ENCODE peak calls at places on chromosomes 16 and 17, in six cellular contexts. S is H9, R is H1, D is mesenchymal stem cell, P is IMR-90, B is trophoblast cell. C is an unnamed sample.

GRCh38 chr17:80036715-80037477 is 454 bp downstream of the CCDC40 start:
- DNase-seq in R (no peak), P (no peak), B (peak), S (peak), D (peak), C (peak)

GRCh38 chr16:61590577-61590976 is 445.7 kb downstream of the CDH8 start:
- DNase-seq in S (no peak), D (no peak), B (no peak), R (no peak), P (no peak), C (no peak)

GRCh38 chr16:67950335-67950843 is 6.5 kb upstream of the LCAT start:
- DNase-seq in B (no peak), S (no peak), P (no peak), R (no peak), D (no peak), C (no peak)

GRCh38 chr17:35284955-35285354 is 42.1 kb downstream of the SLFN5 start:
- DNase-seq in B (no peak), S (no peak), D (no peak), P (no peak), R (no peak), C (no peak)

GRCh38 chr17:57034807-57035754 is 50.0 kb upstream of the AKAP1 start:
- DNase-seq in B (no peak), P (no peak), D (no peak), S (no peak), R (no peak), C (no peak)

GRCh38 chr17:43755389-43755875 is 3.2 kb downstream of the SOST start:
- DNase-seq in S (peak), P (peak), R (peak), D (peak), B (peak), C (peak)

GRCh38 chr17:40433551-40434384 is 9.5 kb upstream of the IGFBP4 start:
- DNase-seq in D (no peak), R (no peak), S (peak), P (no peak), B (peak), C (no peak)

GRCh38 chr17:78357177-78357586 is 2.7 kb downstream of the SOCS3 start:
- DNase-seq in P (peak), D (peak), B (peak), S (peak), R (no peak), C (no peak)

GRCh38 chr17:1384881-1385280 is 15.1 kb downstream of the YWHAE start:
- DNase-seq in B (no peak), S (no peak), P (no peak), R (no peak), D (no peak), C (no peak)

GRCh38 chr16:79648846-79649245 is 48.3 kb upstream of the MAF start:
- DNase-seq in B (no peak), R (no peak), S (no peak), P (no peak), D (no peak), C (no peak)

GRCh38 chr17:79080761-79081290 is 6.2 kb downstream of the ENGASE start:
- DNase-seq in B (no peak), D (no peak), R (no peak), P (no peak), S (no peak), C (no peak)

GRCh38 chr17:37388266-37388665 is 12.5 kb downstream of the C17orf78 start:
- DNase-seq in D (peak), B (no peak), R (no peak), P (peak), S (no peak), C (no peak)

GRCh38 chr17:72931635-72932034 is 160.9 kb downstream of the SLC39A11 start:
- DNase-seq in B (peak), R (no peak), P (no peak), S (no peak), D (no peak), C (no peak)
- H2AFZ ChIP-seq in B (no peak), R (no peak), P (no peak), S (no peak), D (no peak), C (no peak)

DNA sequence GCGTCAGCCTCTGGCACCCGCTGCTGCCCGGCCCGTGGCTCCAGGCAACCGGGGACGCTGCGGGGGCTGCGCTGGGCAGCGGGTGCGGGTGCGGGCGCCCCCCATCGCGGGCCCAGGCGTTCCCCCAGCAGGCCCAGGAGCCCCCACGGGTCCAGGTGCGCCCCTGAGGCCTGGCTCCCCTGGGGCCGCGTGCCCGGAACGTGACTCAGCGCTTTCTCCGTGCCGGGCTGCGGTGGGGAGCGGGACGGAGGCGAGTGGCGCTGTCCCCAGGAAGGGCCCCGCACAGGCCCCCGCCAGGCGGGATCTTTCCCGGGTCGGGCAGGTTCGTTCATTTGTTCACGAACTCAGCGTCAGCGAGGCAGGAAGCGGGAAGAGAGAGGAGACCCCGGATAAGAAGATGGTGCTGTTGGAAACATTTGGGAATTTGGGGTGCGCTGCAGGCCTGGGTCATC is 18.4 kb upstream of the EXOC7 start:
- DNase-seq in B (no peak), D (no peak), P (no peak), S (no peak), R (no peak), C (no peak)
- H3K4ac ChIP-seq in B (no peak), D (peak), P (peak), S (no peak), R (peak), C (peak)

GRCh38 chr17:82036634-82037112 is 824 bp downstream of the DCXR start:
- DNase-seq in D (no peak), R (no peak), B (peak), S (no peak), P (no peak), C (no peak)
- H2AFZ ChIP-seq in D (no peak), R (no peak), B (peak), S (no peak), P (peak), C (peak)

DNA sequence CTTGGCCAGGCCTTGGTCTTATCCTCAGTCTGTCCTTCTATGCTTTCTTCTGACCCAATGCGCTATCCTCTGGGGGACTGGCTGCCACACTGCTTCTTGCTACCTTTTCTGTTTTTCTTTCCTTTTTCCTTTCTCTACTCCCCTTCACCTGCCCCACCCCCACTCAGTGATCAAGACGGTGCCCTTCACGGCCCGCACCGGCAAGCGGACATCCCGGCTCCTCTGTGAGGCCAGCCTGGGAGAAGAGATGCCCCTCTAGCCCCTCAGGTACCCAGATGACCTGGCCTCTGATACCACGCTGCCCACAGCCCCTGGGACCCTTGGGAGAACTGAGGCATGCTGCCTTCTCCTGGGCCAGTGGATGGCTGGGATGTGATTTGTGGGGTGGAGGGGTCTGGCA is 15.6 kb downstream of the SPATA32 start:
- DNase-seq in S (no peak), R (no peak), B (no peak), D (no peak), P (no peak), C (no peak)
- H3K4ac ChIP-seq in S (no peak), R (no peak), B (no peak), D (no peak), P (peak), C (no peak)

GRCh38 chr17:54270499-54270898 is 447.8 kb downstream of the KIF2B start:
- DNase-seq in D (no peak), B (no peak), P (no peak), R (no peak), S (no peak), C (no peak)
- H2AFZ ChIP-seq in D (no peak), B (no peak), P (no peak), R (no peak), S (no peak), C (no peak)

GRCh38 chr16:89971495-89972243 is 23.1 kb downstream of the DEF8 start:
- DNase-seq in D (no peak), R (no peak), P (no peak), S (no peak), B (no peak), C (no peak)
- H3K4ac ChIP-seq in D (peak), R (peak), P (peak), S (no peak), B (peak), C (no peak)

DNA sequence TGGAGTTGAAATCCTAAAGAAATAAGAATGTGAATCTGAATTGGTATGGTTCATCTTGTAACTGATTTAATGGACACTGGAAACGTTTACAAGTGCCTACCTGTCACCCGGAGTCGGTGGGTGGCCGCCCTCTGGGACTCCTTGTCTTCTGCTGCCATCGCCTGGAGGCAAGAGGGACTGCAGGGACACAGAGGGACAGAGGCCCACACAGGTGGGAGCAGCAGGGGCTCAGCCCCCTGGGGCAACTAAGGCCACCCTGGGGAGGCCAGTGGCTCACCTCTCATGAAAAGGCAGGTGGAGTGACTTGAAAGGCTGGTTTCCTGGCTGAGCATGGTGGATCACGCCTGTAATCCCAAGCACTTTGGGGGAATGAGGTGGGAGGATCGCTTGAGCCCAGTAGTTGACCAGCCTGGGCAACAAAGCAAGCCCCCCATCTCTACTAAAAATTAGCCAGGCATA is 23.2 kb downstream of the TMEM92 start:
- DNase-seq in P (peak), D (peak), B (peak), R (peak), S (peak), C (peak)
- H2AFZ ChIP-seq in P (peak), D (no peak), B (no peak), R (no peak), S (no peak), C (no peak)

DNA sequence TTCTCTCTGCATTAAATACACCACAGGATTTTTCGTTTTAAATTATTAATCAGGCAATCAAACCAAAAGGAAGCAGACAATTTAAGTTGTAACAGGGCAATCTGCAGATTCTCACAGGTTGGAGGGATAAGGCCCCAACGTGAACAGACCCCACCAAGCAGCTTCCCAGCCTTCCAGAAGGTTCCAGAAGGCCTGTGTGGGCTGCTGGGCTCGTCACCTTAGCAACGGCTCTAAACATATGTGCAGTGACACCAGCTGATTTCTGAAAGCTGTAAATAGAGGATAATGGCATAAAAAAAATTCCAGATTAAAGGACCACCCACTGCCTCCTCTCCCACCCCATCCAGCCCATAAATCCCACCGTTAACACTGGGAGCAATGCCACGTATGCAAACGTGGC is 123.8 kb downstream of the ZNF778 start:
- DNase-seq in P (no peak), S (no peak), B (no peak), R (no peak), D (no peak), C (no peak)
- H3K4ac ChIP-seq in P (no peak), S (no peak), B (peak), R (no peak), D (peak), C (no peak)

GRCh38 chr17:21841839-21842238 is 149.5 kb downstream of the KCNJ18 start:
- DNase-seq in D (no peak), S (no peak), R (no peak), P (no peak), B (no peak), C (no peak)
- H2AFZ ChIP-seq in D (no peak), S (no peak), R (no peak), P (no peak), B (no peak), C (no peak)

DNA sequence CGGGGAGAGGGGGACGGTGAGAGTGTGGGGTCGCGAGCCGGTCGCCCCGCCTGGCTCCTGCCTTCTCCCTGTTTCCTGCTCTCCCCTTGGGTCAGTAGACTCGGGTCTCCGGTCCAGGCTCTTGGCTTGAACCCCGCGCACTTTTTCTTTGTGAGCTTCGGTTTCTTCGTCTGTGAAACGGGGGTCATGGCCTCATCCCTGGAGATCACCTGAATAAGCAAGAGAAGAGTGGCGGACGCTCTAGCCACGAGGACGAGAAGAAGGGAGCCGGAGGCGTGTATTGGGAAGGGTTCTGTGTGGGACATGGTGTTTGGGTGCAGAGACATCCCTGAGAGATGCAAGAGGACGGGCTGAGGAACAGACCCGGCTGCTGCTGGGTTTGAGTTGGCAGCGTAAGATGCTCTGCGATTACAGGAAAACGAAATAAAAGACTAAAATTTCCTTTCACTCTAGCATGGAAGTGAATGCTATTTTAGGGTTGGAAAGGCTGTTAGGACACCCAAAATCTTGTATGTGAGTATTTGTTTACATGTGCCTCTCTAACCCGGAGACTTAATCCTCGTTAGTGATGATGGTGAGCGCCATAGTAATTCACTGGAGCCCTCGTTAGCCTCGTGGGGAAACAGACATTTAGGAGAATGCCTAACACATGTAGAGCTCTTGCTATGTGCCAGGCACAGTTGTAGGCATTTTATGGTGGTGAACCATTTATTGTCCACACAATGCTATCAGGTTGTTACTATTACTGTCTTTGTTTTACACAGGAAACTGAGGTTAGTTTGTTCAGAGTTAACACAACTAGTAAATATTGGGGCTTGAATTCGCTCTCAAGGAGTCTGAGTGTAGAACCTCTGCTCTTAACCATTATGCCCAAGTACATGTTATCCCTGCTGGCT is 646 bp downstream of the KIF22 start:
- DNase-seq in R (no peak), P (no peak), B (peak), D (peak), S (no peak), C (no peak)
- H3K4ac ChIP-seq in R (peak), P (peak), B (peak), D (no peak), S (no peak), C (no peak)